ENCODE peak calls at places on chromosomes 11 and 22, in eight cellular contexts. K is IMR-90, L is colonic mucosa, V is stomach, U is heart right ventricle, N is heart left ventricle, O is mesendoderm, C is thyroid gland. Y is an unnamed sample.

GRCh38 chr11:78209478-78209877 is 20.8 kb downstream of the USP35 start:
- DNase-seq in K (no peak), L (no peak), V (no peak), U (no peak), N (no peak), O (no peak), C (no peak), Y (no peak)

GRCh38 chr11:103850419-103851165 is 185.8 kb upstream of the DDI1 start:
- DNase-seq in K (peak; percentile 36), L (no peak), V (no peak), U (no peak), N (no peak), O (peak; percentile 66), C (no peak), Y (no peak)

GRCh38 chr11:128531588-128531987 is 55.8 kb downstream of the ETS1 start:
- DNase-seq in K (no peak), L (no peak), V (no peak), U (no peak), N (no peak), O (no peak), C (no peak), Y (no peak)

GRCh38 chr11:21654091-21654490 is 538.8 kb upstream of the ANO5 start:
- DNase-seq in K (no peak), L (no peak), V (no peak), U (no peak), N (no peak), O (no peak), C (no peak), Y (no peak)

GRCh38 chr11:94769897-94770296 is 1.7 kb downstream of the AMOTL1 start:
- DNase-seq in K (no peak), L (no peak), V (no peak), U (no peak), N (no peak), O (no peak), C (peak; percentile 48), Y (peak; percentile 44)

GRCh38 chr11:299951-300735 is 817 bp upstream of the IFITM5 start:
- DNase-seq in K (peak; percentile 28), L (no peak), V (no peak), U (no peak), N (peak; percentile 26), O (peak; percentile 54), C (no peak), Y (peak; percentile 40)

GRCh38 chr11:4865855-4866254 is 15.8 kb upstream of the OR51T1 start:
- DNase-seq in K (no peak), L (no peak), V (no peak), U (no peak), N (no peak), O (no peak), C (no peak), Y (no peak)

GRCh38 chr11:65489706-65490310 is 9.0 kb upstream of the MALAT1 start:
- DNase-seq in K (no peak), L (no peak), V (peak; percentile 48), U (peak; percentile 52), N (peak; percentile 74), O (peak; percentile 71), C (peak; percentile 54), Y (no peak)

GRCh38 chr11:64305691-64306562 is 603 bp downstream of the ESRRA start:
- DNase-seq in K (peak; percentile 27), L (peak; percentile 94), V (peak; percentile 89), U (peak; percentile 75), N (peak; percentile 81), O (peak; percentile 88), C (peak; percentile 84), Y (peak; percentile 70)

GRCh38 chr22:24303007-24303406 is 32.4 kb downstream of the SPECC1L start:
- DNase-seq in K (no peak), L (no peak), V (no peak), U (no peak), N (no peak), O (no peak), C (no peak), Y (no peak)

GRCh38 chr11:91299980-91300379 is 924.6 kb upstream of the FAT3 start:
- DNase-seq in K (peak; percentile 59), L (no peak), V (no peak), U (no peak), N (no peak), O (no peak), C (no peak), Y (no peak)

GRCh38 chr11:134052395-134052987 is 16.4 kb upstream of the JAM3 start:
- DNase-seq in K (peak; percentile 22), L (no peak), V (no peak), U (no peak), N (no peak), O (no peak), C (no peak), Y (no peak)

GRCh38 chr11:75792997-75793800 is 21.8 kb upstream of the UVRAG start:
- DNase-seq in K (no peak), L (no peak), V (no peak), U (no peak), N (no peak), O (no peak), C (no peak), Y (no peak)

GRCh38 chr11:898160-898517 is 12.5 kb downstream of the CHID1 start:
- DNase-seq in K (peak; percentile 11), L (no peak), V (no peak), U (no peak), N (no peak), O (peak; percentile 73), C (peak; percentile 85), Y (no peak)

GRCh38 chr22:42347281-42347824 is 76.9 kb upstream of the TCF20 start:
- DNase-seq in K (no peak), L (no peak), V (no peak), U (no peak), N (no peak), O (no peak), C (no peak), Y (no peak)

GRCh38 chr22:48099671-48100070 is 1337.2 kb downstream of the TBC1D22A start:
- DNase-seq in K (no peak), L (no peak), V (peak; percentile 23), U (no peak), N (no peak), O (no peak), C (no peak), Y (no peak)

GRCh38 chr11:96122601-96123044 is 198.7 kb upstream of the MTMR2 start:
- DNase-seq in K (peak; percentile 35), L (no peak), V (no peak), U (no peak), N (no peak), O (no peak), C (no peak), Y (no peak)

GRCh38 chr22:21762712-21763581 is 27.4 kb upstream of the YPEL1 start:
- DNase-seq in K (no peak), L (no peak), V (no peak), U (no peak), N (no peak), O (no peak), C (no peak), Y (no peak)

GRCh38 chr22:37484115-37485005 is 1.8 kb downstream of the MFNG start:
- DNase-seq in K (no peak), L (peak; percentile 72), V (peak; percentile 72), U (peak; percentile 63), N (peak; percentile 83), O (no peak), C (peak; percentile 50), Y (no peak)

GRCh38 chr22:41352058-41352457 is 29.7 kb upstream of the TEF start:
- DNase-seq in K (peak; percentile 55), L (no peak), V (no peak), U (no peak), N (no peak), O (peak; percentile 83), C (no peak), Y (no peak)

GRCh38 chr11:104934594-104934993 is 33.8 kb downstream of the CASP4 start:
- DNase-seq in K (no peak), L (no peak), V (no peak), U (no peak), N (no peak), O (no peak), C (no peak), Y (no peak)
- H3K4me3 ChIP-seq in K (no peak overlapping the region), L (no peak overlapping the region), V (no peak overlapping the region), U (no peak overlapping the region), N (no peak overlapping the region), O (no peak overlapping the region), C (no peak overlapping the region), Y (no peak overlapping the region)

DNA sequence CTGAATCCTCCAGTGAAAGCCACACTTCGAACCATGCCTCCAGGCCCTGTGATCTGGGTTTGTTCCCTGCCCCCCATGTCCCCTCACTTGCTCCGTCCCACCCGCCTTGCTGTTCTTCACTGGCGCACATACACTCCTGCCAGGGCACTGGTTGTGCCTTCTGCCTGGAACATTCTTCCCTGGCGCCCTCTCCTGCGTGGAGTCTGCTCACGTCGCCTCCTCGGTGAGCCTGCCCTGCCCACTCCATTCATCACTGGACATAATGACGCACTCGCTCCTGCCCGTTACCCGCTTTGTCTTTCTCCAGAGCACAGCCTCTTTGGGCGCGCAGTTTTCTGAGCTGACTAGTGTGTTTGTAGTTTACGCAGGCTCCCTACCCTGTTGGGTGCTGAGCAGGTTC is 21.0 kb upstream of the MIEF1 start:
- DNase-seq in K (no peak), L (no peak), V (no peak), U (no peak), N (no peak), O (no peak), C (no peak), Y (no peak)
- H3K36me3 ChIP-seq in K (no peaks in the 10 kb centered on the region), L (no peaks in the 10 kb centered on the region), V (no peaks in the 10 kb centered on the region), U (peaks cover 5% of the 10 kb centered on the region), N (no peaks in the 10 kb centered on the region), O (no peaks in the 10 kb centered on the region), C (no peaks in the 10 kb centered on the region), Y (no peaks in the 10 kb centered on the region)

DNA sequence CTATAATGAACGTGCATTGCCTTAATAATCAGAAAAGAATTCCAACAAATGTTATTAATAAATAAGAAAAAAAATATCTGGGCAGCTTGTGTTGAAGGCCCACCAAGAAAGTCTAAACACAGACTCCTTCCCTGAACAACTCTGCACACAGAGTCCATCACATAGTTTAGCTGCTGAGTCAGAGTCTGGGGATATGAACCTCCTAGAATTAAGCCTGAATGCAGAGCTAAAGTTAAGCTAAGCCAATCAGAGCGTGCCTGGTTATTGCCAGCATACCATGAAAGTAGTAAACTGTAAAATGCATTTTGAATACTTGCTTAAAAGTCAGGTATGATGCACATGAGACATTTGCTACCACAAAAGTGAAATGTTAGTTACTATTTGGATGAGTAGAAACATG is 25.6 kb upstream of the TENM4 start:
- DNase-seq in K (peak; percentile 81), L (no peak), V (no peak), U (no peak), N (no peak), O (no peak), C (no peak), Y (no peak)
- H3K27me3 ChIP-seq in K (peaks cover 7% of the 10 kb centered on the region), L (no peaks in the 10 kb centered on the region), V (no peaks in the 10 kb centered on the region), U (no peaks in the 10 kb centered on the region), N (peaks cover 5% of the 10 kb centered on the region), O (no peaks in the 10 kb centered on the region), C (no peaks in the 10 kb centered on the region), Y (no peaks in the 10 kb centered on the region)

DNA sequence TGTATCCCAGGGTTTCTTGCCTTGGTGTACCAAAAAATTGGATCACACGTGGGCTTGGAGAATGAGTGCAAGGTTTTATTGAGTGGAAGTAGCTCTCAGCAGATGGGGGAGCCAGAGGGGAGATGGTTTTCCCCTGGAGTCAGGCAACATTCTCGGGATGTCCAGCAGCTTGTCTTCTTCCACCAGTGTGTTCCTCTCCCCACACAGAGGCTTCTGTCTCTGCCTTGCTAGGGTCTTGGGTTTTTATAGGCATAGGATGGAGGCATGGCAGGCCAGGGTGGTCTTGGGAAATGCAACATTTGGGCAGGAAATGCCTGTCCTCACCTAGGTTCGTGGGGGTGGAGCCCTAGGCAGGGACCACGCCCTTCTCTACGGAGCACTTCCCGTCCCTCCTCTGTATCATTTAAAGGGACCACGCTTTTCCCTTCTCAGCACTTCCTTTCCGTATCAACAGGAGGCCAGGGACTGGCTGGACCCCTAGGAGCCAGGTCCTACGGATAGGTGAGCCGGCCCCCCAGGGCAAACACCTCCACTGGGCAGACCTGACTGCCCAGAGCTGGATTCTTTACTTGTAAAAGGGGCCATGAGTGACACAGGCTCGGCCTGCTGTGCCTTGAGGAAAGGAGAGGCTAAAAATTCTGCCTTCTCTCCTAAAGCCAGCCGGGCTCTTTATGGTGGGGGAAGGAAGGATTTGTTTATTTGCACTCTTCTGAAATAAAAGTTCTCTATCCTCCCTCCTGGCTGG is 55.3 kb upstream of the CCDC188 start:
- DNase-seq in K (peak; percentile 63), L (peak; percentile 82), V (peak; percentile 75), U (peak; percentile 81), N (peak; percentile 76), O (peak; percentile 71), C (peak; percentile 79), Y (peak; percentile 60)
- H3K4me3 ChIP-seq in K (peak overlapping the region; percentile 79), L (peak overlapping the region; percentile 81), V (peak overlapping the region; percentile 62), U (peak overlapping the region; percentile 73), N (peak overlapping the region; percentile 55), O (no peak overlapping the region), C (peak overlapping the region; percentile 36), Y (peak overlapping the region; percentile 67)